ENCODE peak calls at places on chromosomes 4 and X, in four cellular contexts. G is H1, A is K562, B is GM12878. V is an unnamed sample.

GRCh38 chr4:116598155-116598979 is 487.0 kb downstream of the TRAM1L1 start:
- DNase-seq in G (no peak), A (no peak), B (no peak), V (no peak)

GRCh38 chr4:107734120-107734519 is 14.1 kb upstream of the PAPSS1 start:
- DNase-seq in G (peak; percentile 51), A (peak; percentile 48), B (no peak), V (no peak)

GRCh38 chrX:139905743-139906142 is 27.1 kb downstream of the ATP11C start:
- DNase-seq in G (no peak), A (no peak), B (no peak), V (no peak)

GRCh38 chrX:1433646-1434357 is 18.9 kb downstream of the ASMTL start:
- DNase-seq in G (no peak), A (no peak), B (no peak), V (no peak)

GRCh38 chrX:123906557-123907316 is 46.9 kb downstream of the XIAP start:
- DNase-seq in G (no peak), A (no peak), B (no peak), V (no peak)

GRCh38 chr4:112296949-112297483 is at the start of gene ALPK1:
- DNase-seq in G (no peak), A (peak; percentile 69), B (no peak), V (peak; percentile 88)

GRCh38 chr4:140057693-140058092 is 96.3 kb downstream of the MAML3 start:
- DNase-seq in G (no peak), A (no peak), B (no peak), V (no peak)

GRCh38 chrX:103831803-103832544 is at the start of gene RAB9B:
- DNase-seq in G (peak; percentile 62), A (no peak), B (no peak), V (no peak)

GRCh38 chrX:70527610-70528009 is 83.0 kb downstream of the DLG3 start:
- DNase-seq in G (no peak), A (no peak), B (no peak), V (no peak)

GRCh38 chrX:6810796-6811195 is 275.9 kb upstream of the VCX3A start:
- DNase-seq in G (no peak), A (no peak), B (no peak), V (no peak)

GRCh38 chr4:103199009-103199408 is 866 bp upstream of the CENPE start:
- DNase-seq in G (no peak), A (no peak), B (no peak), V (no peak)

GRCh38 chr4:37693450-37694190 is 7.4 kb upstream of the RELL1 start:
- DNase-seq in G (no peak), A (no peak), B (no peak), V (no peak)

GRCh38 chr4:2534904-2535385 is 1.5 kb upstream of the FAM193A start:
- DNase-seq in G (no peak), A (peak; percentile 23), B (no peak), V (no peak)

GRCh38 chr4:85058551-85058950 is 92.1 kb upstream of the WDFY3 start:
- DNase-seq in G (no peak), A (no peak), B (no peak), V (no peak)

GRCh38 chr4:147312376-147313046 is 168.4 kb upstream of the EDNRA start:
- DNase-seq in G (no peak), A (no peak), B (no peak), V (no peak)

GRCh38 chrX:14616876-14617275 is 87.5 kb downstream of the GLRA2 start:
- DNase-seq in G (no peak), A (no peak), B (no peak), V (no peak)

GRCh38 chr4:52106142-52106541 is 55.0 kb downstream of the SPATA18 start:
- DNase-seq in G (no peak), A (no peak), B (no peak), V (no peak)

GRCh38 chrX:351736-352135 is 33.1 kb upstream of the GTPBP6 start:
- DNase-seq in G (peak; percentile 22), A (no peak), B (no peak), V (no peak)

GRCh38 chrX:101564651-101565050 is 14.3 kb downstream of the ARMCX1 start:
- DNase-seq in G (no peak), A (no peak), B (no peak), V (no peak)

GRCh38 chrX:45007598-45007997 is 134.6 kb downstream of the KDM6A start:
- DNase-seq in G (no peak), A (no peak), B (peak; percentile 50), V (no peak)
- TF ChIP-seq EGR1 in G (no peak), A (no peak), B (no peak), V (no peak)

GRCh38 chr4:3656441-3657376 is 109.5 kb upstream of the ADRA2C start:
- DNase-seq in G (no peak), A (no peak), B (no peak), V (no peak)

GRCh38 chr4:3660086-3660927 is 105.9 kb upstream of the ADRA2C start:
- DNase-seq in G (no peak), A (no peak), B (no peak), V (no peak)

GRCh38 chr4:3659131-3659530 is 107.1 kb upstream of the ADRA2C start:
- DNase-seq in G (no peak), A (no peak), B (no peak), V (no peak)

GRCh38 chr4:3655485-3656429 is 110.4 kb upstream of the ADRA2C start:
- DNase-seq in G (no peak), A (no peak), B (no peak), V (no peak)

DNA sequence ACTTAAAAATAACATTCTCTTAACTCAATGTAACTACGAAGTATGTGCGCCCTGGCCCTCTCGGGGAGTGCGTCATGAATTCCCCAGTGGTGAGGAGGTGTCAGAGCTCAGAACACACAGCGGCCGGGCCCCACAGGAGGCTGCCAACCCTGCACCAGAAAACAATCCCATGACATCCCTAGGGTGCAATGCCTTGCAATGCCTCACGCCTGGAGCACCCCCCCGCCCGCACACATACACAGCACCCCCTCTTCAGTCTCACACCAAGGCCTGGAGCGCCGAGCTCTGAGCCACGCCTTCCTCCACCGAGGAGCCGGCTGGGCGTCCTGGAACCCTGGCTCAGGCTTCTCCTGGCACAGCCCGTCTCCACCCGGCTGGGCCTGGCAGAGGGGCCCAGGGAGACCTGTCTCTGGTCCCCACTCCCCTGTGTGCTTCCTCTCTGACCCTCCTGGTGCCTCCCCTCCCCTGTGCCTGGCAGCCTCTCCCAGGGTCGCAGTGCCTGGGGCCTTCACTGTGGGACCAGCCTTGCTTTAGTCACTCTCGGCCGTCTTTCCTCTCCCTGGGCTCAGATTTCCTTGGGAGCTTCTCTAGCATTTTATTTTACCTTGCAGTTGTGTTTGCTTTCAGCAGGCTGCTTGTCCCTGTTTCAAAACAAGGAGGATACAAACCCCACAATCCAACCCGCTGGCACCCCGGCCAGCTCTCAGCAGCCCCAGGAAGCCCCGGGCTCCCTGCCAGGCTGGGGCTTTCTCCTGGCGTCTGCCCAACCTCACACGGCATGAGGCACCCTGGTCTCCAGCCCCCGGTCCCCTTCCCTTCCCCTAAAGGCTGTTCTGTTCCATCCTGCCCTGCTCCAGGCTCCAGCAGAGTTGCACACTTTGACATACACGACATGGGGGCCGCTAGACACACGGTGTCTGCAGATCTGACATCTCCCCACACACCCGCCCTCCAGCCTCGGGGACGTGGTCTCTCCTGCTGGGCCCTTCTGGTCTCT is 108.0 kb upstream of the ADRA2C start:
- DNase-seq in G (no peak), A (no peak), B (no peak), V (no peak)
- TF ChIP-seq EGR1 in G (no peak), A (no peak), B (no peak), V (no peak)

DNA sequence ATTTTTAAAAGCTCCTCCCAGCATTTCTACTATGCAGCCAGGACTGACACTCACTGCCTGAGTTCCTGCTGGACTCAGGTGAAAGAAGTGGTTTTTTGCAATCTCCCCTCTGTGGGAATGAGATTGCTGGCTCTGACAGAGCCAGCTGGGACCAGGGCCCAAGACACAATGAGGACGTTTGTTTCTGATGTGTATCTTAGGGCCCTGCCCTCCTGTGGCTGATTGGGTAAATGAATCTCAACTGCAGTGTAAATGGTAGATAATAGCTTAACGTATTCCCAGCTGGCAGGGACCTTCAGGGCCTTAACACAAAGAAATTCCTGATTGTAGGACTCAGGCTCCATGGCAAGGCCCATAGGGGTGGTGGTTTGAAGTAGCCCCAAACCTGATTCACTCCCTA is 85.8 kb upstream of the PRPS1 start:
- DNase-seq in G (no peak), A (peak; percentile 3), B (no peak), V (peak; percentile 8)
- TF ChIP-seq EGR1 in G (no peak), A (no peak), B (no peak), V (no peak)

DNA sequence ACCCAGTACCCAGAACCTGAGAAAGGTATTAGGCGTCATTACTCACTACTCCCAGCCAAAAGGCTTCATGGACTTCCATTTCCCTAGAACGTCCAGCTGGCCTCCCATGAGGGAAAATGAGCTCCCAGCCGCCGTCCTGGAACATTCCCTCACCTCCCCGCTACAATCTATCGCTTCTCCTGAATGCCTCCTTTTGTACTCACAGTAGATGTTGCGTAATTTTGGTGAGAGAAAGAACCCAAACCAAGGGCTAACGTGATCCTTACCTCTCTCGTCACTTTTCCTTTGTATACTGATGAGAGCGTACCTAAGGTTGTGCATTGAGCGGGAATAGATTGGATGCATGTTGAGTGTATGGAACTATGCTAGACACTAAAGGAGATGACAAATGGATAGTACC is 161.9 kb downstream of the TENM3 start:
- DNase-seq in G (no peak), A (no peak), B (no peak), V (no peak)
- TF ChIP-seq EGR1 in G (no peak), A (no peak), B (no peak), V (no peak)

DNA sequence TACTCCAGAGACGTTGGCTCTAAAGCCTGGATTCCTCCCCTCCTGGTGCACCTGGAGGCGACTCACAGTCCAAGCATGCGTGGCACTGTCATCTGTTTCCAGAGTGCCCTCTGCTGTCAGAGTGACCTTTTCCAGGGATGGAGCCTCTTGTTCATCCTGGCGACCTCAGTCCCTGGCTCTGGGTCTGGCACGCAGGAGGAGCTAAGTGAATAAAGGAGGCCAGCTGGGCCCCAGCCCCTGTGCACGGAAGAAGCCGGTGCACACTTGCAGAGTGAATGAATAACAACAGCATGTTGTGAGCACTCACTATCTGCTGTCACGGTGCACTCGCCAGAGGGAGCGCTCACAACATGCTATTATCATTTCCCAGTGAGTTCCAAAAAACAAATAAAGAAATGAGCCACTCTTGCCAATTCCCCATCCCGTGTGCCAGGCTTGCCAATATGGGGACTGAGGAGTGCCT is 27.8 kb upstream of the PSAPL1 start:
- DNase-seq in G (no peak), A (peak; percentile 11), B (no peak), V (peak; percentile 27)
- TF ChIP-seq EGR1 in G (no peak), A (no peak), B (no peak), V (no peak)

GRCh38 chr4:83258463-83258862 is 26.1 kb downstream of the COQ2 start:
- DNase-seq in G (no peak), A (no peak), B (no peak), V (no peak)

GRCh38 chr4:83261307-83261706 is 23.3 kb downstream of the COQ2 start:
- DNase-seq in G (no peak), A (no peak), B (no peak), V (no peak)

GRCh38 chr4:83257811-83258210 is 26.8 kb downstream of the COQ2 start:
- DNase-seq in G (no peak), A (no peak), B (no peak), V (no peak)

GRCh38 chr4:83262682-83263081 is 21.9 kb downstream of the COQ2 start:
- DNase-seq in G (no peak), A (no peak), B (no peak), V (no peak)

GRCh38 chr4:83259586-83259985 is 25.0 kb downstream of the COQ2 start:
- DNase-seq in G (no peak), A (no peak), B (no peak), V (no peak)
- TF ChIP-seq EGR1 in G (no peak), A (no peak), B (no peak), V (no peak)

V was measured in HCT116.